ENCODE peak calls at places on chromosome 19, in nine cellular contexts. O is mesendoderm; R is omental fat pad; Q is breast epithelium; M is NCI-H1417; C is GM20000; T is lung microvascular endothelial cell; N is A172; P is naive thymus-derived CD4-positive, alpha-beta T cell. Z is an unnamed sample.
A peak's percentile ranks its signal among the peaks of the same experiment; 100 is the strongest.

GRCh38 chr19:57708641-57709354 is at the start of gene ZNF154:
- DNase-seq in M (no peak), C (peak; percentile 71), T (no peak), P (peak; percentile 23), Q (no peak), R (no peak), N (no peak), O (peak; percentile 97), Z (no peak)

GRCh38 chr19:38190061-38190460 is 34.0 kb downstream of the DPF1 start:
- DNase-seq in Q (no peak), M (no peak), R (no peak), O (no peak), P (no peak), T (no peak), N (no peak), C (no peak), Z (no peak)

GRCh38 chr19:39413903-39414608 is 1.6 kb downstream of the PLEKHG2 start:
- DNase-seq in P (no peak), M (no peak), R (no peak), O (peak; percentile 59), T (peak; percentile 62), N (peak; percentile 35), C (no peak), Q (no peak), Z (no peak)

GRCh38 chr19:12664406-12665280 is 1.9 kb downstream of the MAN2B1 start:
- DNase-seq in Q (no peak), R (no peak), O (peak; percentile 82), P (no peak), M (no peak), N (no peak), T (no peak), C (no peak), Z (no peak)

GRCh38 chr19:29479941-29480340 is 45.9 kb upstream of the VSTM2B start:
- DNase-seq in C (no peak), Q (no peak), N (no peak), T (no peak), R (no peak), M (no peak), P (no peak), O (no peak), Z (no peak)

GRCh38 chr19:1580957-1581356 is 11.7 kb downstream of the MBD3 start:
- DNase-seq in M (no peak), Q (no peak), R (no peak), C (no peak), O (no peak), P (no peak), T (no peak), N (no peak), Z (no peak)

GRCh38 chr19:16328824-16329482 is 4.3 kb downstream of the KLF2 start:
- DNase-seq in M (no peak), P (peak; percentile 72), C (no peak), Q (no peak), O (no peak), R (no peak), N (peak; percentile 59), T (peak; percentile 78), Z (no peak)

GRCh38 chr19:32570081-32570785 is 10.8 kb upstream of the PDCD5 start:
- DNase-seq in M (peak; percentile 79), O (peak; percentile 62), Q (peak; percentile 61), R (no peak), C (peak; percentile 71), T (peak; percentile 55), P (peak; percentile 31), N (peak; percentile 69), Z (no peak)

GRCh38 chr19:31110331-31110730 is 238.9 kb downstream of the TSHZ3 start:
- DNase-seq in M (no peak), P (no peak), T (no peak), C (no peak), R (no peak), O (peak; percentile 60), N (peak; percentile 6), Q (no peak), Z (no peak)

Z was measured in cortex of kidney.